ENCODE peak calls at places on chromosomes 2 and 18, in eight cellular contexts. Z is HepG2; X is CD4-positive, alpha-beta memory T cell; J is GM23248; A is K562; P is astrocyte; K is ovary; B is H1. D is an unnamed sample.

GRCh38 chr2:23467618-23468017 is 82.6 kb downstream of the KLHL29 start:
- DNase-seq in X (no peak), P (no peak), A (no peak), Z (no peak), B (no peak), J (no peak), K (no peak), D (no peak)

GRCh38 chr2:192184349-192184748 is 10.4 kb downstream of the TMEFF2 start:
- DNase-seq in B (no peak), K (no peak), J (no peak), X (no peak), Z (no peak), P (no peak), A (no peak), D (no peak)

GRCh38 chr18:526681-527080 is 26.2 kb upstream of the COLEC12 start:
- DNase-seq in X (no peak), P (no peak), Z (no peak), K (no peak), B (no peak), A (no peak), J (no peak), D (no peak)

GRCh38 chr2:62303818-62304217 is 107.9 kb downstream of the B3GNT2 start:
- DNase-seq in J (no peak), P (no peak), Z (no peak), B (no peak), A (no peak), K (no peak), X (no peak), D (no peak)

GRCh38 chr2:214604861-214605260 is 194.0 kb downstream of the VWC2L start:
- DNase-seq in J (peak; percentile 28), A (no peak), B (no peak), P (peak; percentile 90), K (no peak), Z (no peak), X (no peak), D (no peak)

GRCh38 chr2:165044505-165045303 is 89.4 kb upstream of the SLC38A11 start:
- DNase-seq in X (no peak), K (no peak), A (no peak), Z (no peak), J (no peak), B (no peak), P (no peak), D (no peak)

GRCh38 chr2:71930073-71930681 is 217.5 kb downstream of the CYP26B1 start:
- DNase-seq in A (peak; percentile 1), Z (no peak), K (no peak), B (peak; percentile 33), J (peak; percentile 83), P (no peak), X (no peak), D (no peak)

GRCh38 chr2:101770672-101771071 is 73.2 kb downstream of the MAP4K4 start:
- DNase-seq in A (peak; percentile 56), K (no peak), J (peak; percentile 63), P (peak; percentile 54), X (no peak), B (no peak), Z (peak; percentile 82), D (no peak)

GRCh38 chr2:54531558-54531957 is 75.4 kb downstream of the SPTBN1 start:
- DNase-seq in P (peak; percentile 89), A (no peak), K (no peak), J (peak; percentile 85), Z (no peak), X (no peak), B (no peak), D (no peak)

GRCh38 chr2:48531141-48531648 is 1.2 kb downstream of the STON1 start:
- DNase-seq in K (no peak), A (no peak), J (peak; percentile 88), B (no peak), P (peak; percentile 85), X (no peak), Z (peak; percentile 32), D (no peak)

DNA sequence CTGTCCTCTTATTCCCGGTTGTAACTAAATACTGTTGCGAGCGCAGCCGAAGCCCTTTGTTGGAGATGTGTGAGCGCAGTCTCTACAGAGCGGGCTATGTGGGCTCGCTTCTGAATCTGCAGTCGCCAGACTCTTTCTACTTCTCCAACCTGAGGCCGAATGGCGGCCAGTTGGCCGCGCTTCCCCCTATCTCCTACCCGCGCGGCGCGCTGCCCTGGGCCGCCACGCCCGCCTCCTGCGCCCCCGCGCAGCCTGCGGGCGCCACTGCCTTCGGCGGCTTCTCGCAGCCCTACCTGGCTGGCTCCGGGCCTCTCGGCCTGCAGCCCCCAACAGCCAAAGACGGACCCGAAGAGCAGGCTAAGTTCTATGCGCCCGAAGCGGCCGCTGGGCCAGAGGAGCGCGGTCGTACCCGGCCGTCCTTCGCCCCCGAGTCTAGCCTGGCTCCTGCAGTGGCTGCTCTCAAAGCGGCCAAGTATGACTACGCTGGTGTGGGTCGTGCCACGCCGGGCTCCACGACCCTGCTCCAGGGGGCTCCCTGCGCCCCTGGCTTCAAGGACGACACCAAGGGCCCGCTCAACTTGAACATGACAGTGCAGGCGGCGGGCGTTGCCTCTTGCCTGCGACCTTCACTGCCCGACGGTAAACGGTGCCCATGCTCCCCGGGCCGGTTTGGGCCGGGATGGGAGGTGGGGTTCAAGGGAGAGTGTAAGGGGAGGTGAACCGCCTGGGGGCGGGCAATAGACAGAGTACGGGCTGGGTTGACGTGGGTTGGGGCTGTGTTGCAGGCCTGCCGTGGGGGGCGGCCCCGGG is at the start of gene HOXD12:
- DNase-seq in B (peak; percentile 64), X (no peak), A (no peak), P (no peak), Z (no peak), K (no peak), J (no peak), D (no peak)
- H3K9me3 ChIP-seq in B (no peaks in the 10 kb centered on the region), X (no peaks in the 10 kb centered on the region), A (no peaks in the 10 kb centered on the region), P (peaks cover 21% of the 10 kb centered on the region), Z (no peaks in the 10 kb centered on the region), K (peaks cover 3% of the 10 kb centered on the region), J (no peaks in the 10 kb centered on the region), D (no peaks in the 10 kb centered on the region)

GRCh38 chr2:221337957-221338685 is 234.0 kb downstream of the EPHA4 start:
- DNase-seq in P (no peak), J (peak; percentile 37), Z (no peak), K (no peak), X (no peak), A (no peak), B (no peak), D (no peak)

GRCh38 chr2:221335106-221335505 is 237.0 kb downstream of the EPHA4 start:
- DNase-seq in J (no peak), P (no peak), B (no peak), X (no peak), A (no peak), K (no peak), Z (no peak), D (no peak)

GRCh38 chr2:221330436-221330835 is 241.7 kb downstream of the EPHA4 start:
- DNase-seq in K (no peak), X (no peak), Z (no peak), A (no peak), J (no peak), P (no peak), B (no peak), D (no peak)

DNA sequence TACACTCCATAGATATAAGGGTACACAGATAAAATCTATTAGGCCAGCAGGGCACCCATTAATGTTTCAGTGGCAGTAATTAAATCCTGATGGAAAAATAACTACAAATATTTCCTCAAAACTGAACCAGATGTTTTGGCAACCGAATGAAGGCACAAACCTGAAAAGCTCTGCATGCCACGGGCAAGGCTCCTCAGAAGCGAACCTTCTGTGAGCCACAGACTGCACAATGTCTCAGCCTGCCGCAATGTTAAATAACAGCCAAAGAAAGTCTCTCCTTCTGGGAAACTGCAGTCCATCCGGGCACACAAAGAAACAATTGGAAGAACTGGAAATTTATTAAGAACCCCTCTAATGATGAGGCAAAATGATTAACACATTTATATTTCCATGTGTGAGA is 237.6 kb downstream of the EPHA4 start:
- DNase-seq in A (no peak), J (peak; percentile 51), P (no peak), B (no peak), Z (no peak), X (no peak), K (no peak), D (no peak)
- H3K4me3 ChIP-seq in A (no peak overlapping the region), J (no peak overlapping the region), P (no peak overlapping the region), B (no peak overlapping the region), Z (no peak overlapping the region), X (no peak overlapping the region), K (no peak overlapping the region), D (no peak overlapping the region)

GRCh38 chr2:224182498-224182897 is 143.4 kb upstream of the SERPINE2 start:
- DNase-seq in A (no peak), B (no peak), Z (no peak), P (no peak), X (no peak), J (no peak), K (no peak), D (no peak)
- H3K9me3 ChIP-seq in A (no peaks in the 10 kb centered on the region), B (no peaks in the 10 kb centered on the region), Z (peaks cover 4% of the 10 kb centered on the region), P (no peaks in the 10 kb centered on the region), X (no peaks in the 10 kb centered on the region), J (no peaks in the 10 kb centered on the region), K (no peaks in the 10 kb centered on the region), D (no peaks in the 10 kb centered on the region)

DNA sequence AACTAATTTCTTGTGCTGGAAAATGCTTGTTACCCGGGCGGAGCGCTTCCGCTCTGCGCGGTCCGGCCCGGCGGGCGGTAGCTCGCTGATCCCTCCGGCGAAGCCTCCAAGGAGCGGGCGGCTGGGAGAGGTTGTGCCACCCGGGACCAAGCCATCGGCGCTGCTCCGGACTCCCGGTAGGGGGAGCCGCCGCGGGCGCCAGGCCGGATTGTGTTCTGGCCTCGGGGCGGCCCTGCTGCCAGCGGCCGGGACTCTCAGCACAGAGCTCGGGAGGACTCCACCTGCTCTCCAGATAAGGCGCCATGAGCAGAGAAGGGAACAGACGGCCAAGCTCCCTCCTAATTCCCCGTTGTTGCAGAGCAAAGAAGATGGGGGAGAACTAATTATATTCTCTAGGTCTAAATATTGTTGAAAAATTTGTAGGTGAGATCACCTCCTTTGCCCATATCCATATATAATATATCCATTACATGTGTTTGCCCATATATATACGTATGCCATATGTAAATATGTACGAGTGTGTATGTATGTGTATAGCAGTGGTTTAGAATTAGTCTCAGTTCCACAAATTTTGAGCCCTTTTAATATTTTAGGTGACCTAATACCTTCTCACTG is 13.8 kb upstream of the SATB2 start:
- DNase-seq in Z (peak; percentile 53), K (peak; percentile 47), X (no peak), A (peak; percentile 79), P (no peak), J (peak; percentile 89), B (peak; percentile 94), D (no peak)
- H3K4me3 ChIP-seq in Z (no peak overlapping the region), K (no peak overlapping the region), X (no peak overlapping the region), A (peak overlapping the region; percentile 21), P (peak overlapping the region; percentile 34), J (peak overlapping the region; percentile 73), B (peak overlapping the region; percentile 60), D (no peak overlapping the region)